ENCODE peak calls at places on chromosomes 2 and 18, in eight cellular contexts. R, I, J, B, W, Y, S and Q are unnamed samples.
A peak's percentile ranks its signal among the peaks of the same experiment; 100 is the strongest.

GRCh38 chr2:181440336-181440735 is 16.9 kb upstream of the ITGA4 start:
- DNase-seq in W (no peak), Y (no peak), B (no peak), J (no peak), I (no peak), S (no peak), R (no peak), Q (no peak)

GRCh38 chr2:9206991-9207640 is 504 bp downstream of the ASAP2 start:
- DNase-seq in J (peak; percentile 74), I (no peak), Y (peak; percentile 41), B (peak; percentile 59), W (peak; percentile 55), R (no peak), S (no peak), Q (peak; percentile 56)

GRCh38 chr18:59623456-59624383 is 73.5 kb downstream of the CCBE1 start:
- DNase-seq in I (no peak), J (no peak), S (no peak), R (no peak), W (no peak), B (no peak), Y (no peak), Q (peak; percentile 50)

GRCh38 chr2:74772071-74772470 is 61.9 kb upstream of the HK2 start:
- DNase-seq in W (no peak), J (no peak), I (no peak), R (no peak), Y (no peak), B (no peak), S (no peak), Q (no peak)

GRCh38 chr18:48402953-48403352 is 6.2 kb downstream of the ZBTB7C start:
- DNase-seq in Y (no peak), J (no peak), B (no peak), S (no peak), I (no peak), W (no peak), R (no peak), Q (no peak)

GRCh38 chr2:235577404-235578330 is 83.8 kb downstream of the AGAP1 start:
- DNase-seq in R (no peak), Y (peak; percentile 84), W (peak; percentile 91), I (no peak), B (no peak), S (no peak), J (peak; percentile 44), Q (no peak)

GRCh38 chr2:171347591-171348032 is 86.2 kb downstream of the METTL8 start:
- DNase-seq in J (no peak), R (peak; percentile 91), Y (no peak), I (peak; percentile 85), W (no peak), S (no peak), B (no peak), Q (no peak)

GRCh38 chr18:32773187-32773712 is 427 bp upstream of the KLHL14 start:
- DNase-seq in R (no peak), S (no peak), W (no peak), I (no peak), Y (no peak), B (no peak), J (no peak), Q (no peak)

GRCh38 chr2:227871375-227871788 is at the start of gene DAW1:
- DNase-seq in B (peak; percentile 70), I (peak; percentile 11), S (peak; percentile 45), J (no peak), W (peak; percentile 48), R (no peak), Y (peak; percentile 45), Q (no peak)

GRCh38 chr2:137237055-137237454 is 471.7 kb downstream of the THSD7B start:
- DNase-seq in Y (no peak), R (peak; percentile 46), W (no peak), J (no peak), S (no peak), I (no peak), B (no peak), Q (no peak)

GRCh38 chr18:12657849-12658829 is at the start of gene SPIRE1:
- DNase-seq in B (peak; percentile 87), J (peak; percentile 90), R (no peak), I (no peak), W (peak; percentile 75), Y (peak; percentile 77), S (peak; percentile 21), Q (peak; percentile 55)

GRCh38 chr18:63192171-63192884 is 127.2 kb downstream of the BCL2 start:
- DNase-seq in J (no peak), Y (no peak), B (no peak), I (no peak), S (no peak), R (no peak), W (no peak), Q (no peak)

GRCh38 chr2:199740111-199740428 is 110.9 kb downstream of the FTCDNL1 start:
- DNase-seq in R (no peak), J (no peak), B (no peak), Y (no peak), W (no peak), I (no peak), S (no peak), Q (no peak)

GRCh38 chr2:179558010-179558911 is 293.6 kb upstream of the SESTD1 start:
- DNase-seq in S (no peak), J (no peak), R (no peak), Y (no peak), B (no peak), I (no peak), W (no peak), Q (no peak)

GRCh38 chr2:53865264-53865663 is 5.5 kb upstream of the GPR75 start:
- DNase-seq in J (no peak), W (no peak), S (no peak), R (no peak), B (no peak), Y (no peak), I (no peak), Q (no peak)

GRCh38 chr18:10374615-10375295 is 79.7 kb upstream of the APCDD1 start:
- DNase-seq in B (no peak), Y (no peak), R (no peak), I (peak; percentile 32), J (no peak), W (no peak), S (no peak), Q (no peak)

GRCh38 chr18:61606759-61607158 is 273.5 kb downstream of the CDH20 start:
- DNase-seq in S (no peak), W (no peak), J (no peak), R (peak; percentile 68), I (peak; percentile 84), B (no peak), Y (peak; percentile 15), Q (peak; percentile 77)

GRCh38 chr18:49855711-49856110 is 42.4 kb upstream of the ACAA2 start:
- DNase-seq in S (no peak), I (no peak), B (no peak), Y (no peak), W (no peak), J (no peak), R (no peak), Q (no peak)

GRCh38 chr2:126658910-126659613 is 3.1 kb downstream of the GYPC start:
- DNase-seq in I (peak; percentile 49), J (no peak), B (peak; percentile 70), R (no peak), W (no peak), S (no peak), Y (no peak), Q (peak; percentile 46)

GRCh38 chr18:48841381-48842258 is 109.1 kb downstream of the SMAD7 start:
- DNase-seq in J (no peak), B (no peak), S (no peak), R (no peak), I (no peak), Y (peak; percentile 35), W (no peak), Q (peak; percentile 50)

GRCh38 chr18:13524824-13525223 is 201.5 kb downstream of the FAM210A start:
- DNase-seq in S (no peak), R (no peak), J (no peak), Y (no peak), B (no peak), I (no peak), W (no peak), Q (no peak)

GRCh38 chr18:55251186-55251995 is 292.1 kb upstream of the CCDC68 start:
- DNase-seq in Y (no peak), B (no peak), I (peak; percentile 95), R (peak; percentile 55), S (no peak), W (no peak), J (no peak), Q (no peak)

GRCh38 chr18:60232541-60232940 is 140.0 kb downstream of the MC4R start:
- DNase-seq in Y (no peak), W (no peak), I (no peak), S (no peak), R (peak; percentile 10), B (no peak), J (no peak), Q (no peak)

GRCh38 chr2:36452279-36452678 is 96.7 kb downstream of the CRIM1 start:
- DNase-seq in W (no peak), B (no peak), S (no peak), J (no peak), R (no peak), I (no peak), Y (no peak), Q (no peak)

GRCh38 chr2:238428866-238429265 is 2.1 kb downstream of the ASB1 start:
- DNase-seq in Y (no peak), I (no peak), S (no peak), J (no peak), W (no peak), B (no peak), R (no peak), Q (no peak)

GRCh38 chr2:118387509-118387908 is 299.2 kb downstream of the INSIG2 start:
- DNase-seq in B (no peak), W (no peak), I (peak; percentile 33), S (no peak), R (peak; percentile 72), Y (no peak), J (no peak), Q (no peak)

GRCh38 chr2:84458436-84459027 is 548 bp downstream of the SUCLG1 start:
- DNase-seq in B (peak; percentile 38), S (no peak), J (no peak), I (no peak), Y (no peak), W (peak; percentile 9), R (no peak), Q (peak; percentile 26)

GRCh38 chr2:69429491-69430183 is 7.6 kb downstream of the NFU1 start:
- DNase-seq in W (no peak), I (no peak), S (no peak), Y (no peak), J (no peak), B (no peak), R (no peak), Q (no peak)

GRCh38 chr18:24799176-24799575 is 338.7 kb downstream of the HRH4 start:
- DNase-seq in S (no peak), J (no peak), W (no peak), B (no peak), Y (no peak), R (no peak), I (no peak), Q (no peak)

GRCh38 chr2:95208101-95208500 is 780 bp downstream of the ZNF892 start:
- DNase-seq in R (no peak), S (no peak), B (no peak), W (no peak), Y (no peak), J (no peak), I (no peak), Q (no peak)

GRCh38 chr2:43219383-43220228 is 6.8 kb downstream of the ZFP36L2 start:
- DNase-seq in R (no peak), Y (peak; percentile 87), I (peak; percentile 85), J (peak; percentile 66), B (peak; percentile 83), S (no peak), W (no peak), Q (peak; percentile 87)

GRCh38 chr2:235951980-235952379 is 216.2 kb downstream of the GBX2 start:
- DNase-seq in J (no peak), I (no peak), S (no peak), R (no peak), W (no peak), Y (no peak), B (no peak), Q (no peak)

GRCh38 chr2:41870257-41870570 is 177.6 kb upstream of the PKDCC start:
- DNase-seq in W (no peak), J (no peak), B (no peak), R (no peak), S (no peak), I (no peak), Y (no peak), Q (no peak)